ENCODE peak calls at places on chromosome 9, in ten cellular contexts. T is GM10248, H is fibroblast of mammary gland, M is GM23338, G is HFFc6, P is H1, Y is tibial nerve, U is neural crest cell, V is H9, S is AG04450. K is an unnamed sample.

GRCh38 chr9:138071292-138071691 is 193.7 kb downstream of the CACNA1B start:
- DNase-seq in T (no peak), H (no peak), M (no peak), G (no peak), P (peak), Y (no peak), U (no peak), V (no peak), S (no peak), K (no peak)

GRCh38 chr9:69502671-69503301 is 169.4 kb downstream of the APBA1 start:
- DNase-seq in T (no peak), H (peak), M (no peak), G (peak), P (no peak), Y (no peak), U (no peak), V (no peak), S (no peak), K (no peak)

GRCh38 chr9:72262063-72262462 is 102.9 kb downstream of the ZFAND5 start:
- DNase-seq in T (no peak), H (no peak), M (no peak), G (no peak), P (no peak), Y (no peak), U (no peak), V (no peak), S (no peak), K (no peak)

GRCh38 chr9:116238225-116238624 is 84.6 kb downstream of the PAPPA start:
- DNase-seq in T (no peak), H (peak), M (no peak), G (peak), P (no peak), Y (no peak), U (no peak), V (no peak), S (peak), K (no peak)

GRCh38 chr9:134619983-134620612 is 21.5 kb upstream of the COL5A1 start:
- DNase-seq in T (no peak), H (no peak), M (no peak), G (no peak), P (peak), Y (no peak), U (no peak), V (peak), S (no peak), K (no peak)

GRCh38 chr9:136486823-136487620 is 4.2 kb upstream of the SEC16A start:
- DNase-seq in T (no peak), H (no peak), M (no peak), G (no peak), P (no peak), Y (no peak), U (no peak), V (no peak), S (no peak), K (no peak)

GRCh38 chr9:7094052-7094451 is 336.3 kb downstream of the KDM4C start:
- DNase-seq in T (no peak), H (peak), M (peak), G (no peak), P (no peak), Y (no peak), U (no peak), V (no peak), S (no peak), K (no peak)

GRCh38 chr9:76216161-76216649 is 178.0 kb downstream of the RFK start:
- DNase-seq in T (no peak), H (peak), M (no peak), G (peak), P (no peak), Y (no peak), U (no peak), V (no peak), S (peak), K (no peak)

GRCh38 chr9:4080889-4081548 is 218.8 kb downstream of the GLIS3 start:
- DNase-seq in T (no peak), H (no peak), M (peak), G (no peak), P (no peak), Y (no peak), U (no peak), V (peak), S (no peak), K (no peak)

GRCh38 chr9:18327106-18327505 is 146.8 kb upstream of the ADAMTSL1 start:
- DNase-seq in T (no peak), H (peak), M (no peak), G (peak), P (no peak), Y (no peak), U (no peak), V (no peak), S (no peak), K (no peak)

GRCh38 chr9:36576866-36577265 is 4.2 kb downstream of the MELK start:
- DNase-seq in T (no peak), H (no peak), M (no peak), G (peak), P (no peak), Y (no peak), U (no peak), V (no peak), S (no peak), K (no peak)

GRCh38 chr9:7433508-7434292 is 365.9 kb downstream of the DMAC1 start:
- DNase-seq in T (no peak), H (no peak), M (no peak), G (no peak), P (no peak), Y (no peak), U (no peak), V (no peak), S (no peak), K (no peak)

GRCh38 chr9:6106576-6107339 is 91.3 kb upstream of the RANBP6 start:
- DNase-seq in T (peak), H (peak), M (peak), G (peak), P (peak), Y (peak), U (no peak), V (peak), S (no peak), K (no peak)

GRCh38 chr9:6024035-6024554 is 8.7 kb upstream of the RANBP6 start:
- DNase-seq in T (peak), H (no peak), M (peak), G (no peak), P (peak), Y (no peak), U (no peak), V (no peak), S (no peak), K (no peak)

GRCh38 chr9:87259543-87259942 is 238.1 kb upstream of the DAPK1 start:
- DNase-seq in T (peak), H (peak), M (no peak), G (no peak), P (no peak), Y (peak), U (no peak), V (no peak), S (no peak), K (no peak)

GRCh38 chr9:137079401-137079787 is 2.1 kb downstream of the UAP1L1 start:
- DNase-seq in T (no peak), H (no peak), M (no peak), G (no peak), P (no peak), Y (no peak), U (no peak), V (no peak), S (no peak), K (no peak)

GRCh38 chr9:104896131-104896530 is 31.8 kb downstream of the ABCA1 start:
- DNase-seq in T (no peak), H (no peak), M (no peak), G (no peak), P (no peak), Y (no peak), U (no peak), V (no peak), S (no peak), K (no peak)

GRCh38 chr9:88672874-88673695 is 138.1 kb downstream of the NXNL2 start:
- DNase-seq in T (no peak), H (no peak), M (peak), G (no peak), P (no peak), Y (no peak), U (no peak), V (no peak), S (no peak), K (no peak)
- TF ChIP-seq CTCF in T (no peak), H (no peak), M (peak), G (peak), P (no peak), Y (no peak), U (no peak), V (peak), S (no peak), K (no peak)

GRCh38 chr9:110638381-110638954 is 30.1 kb upstream of the MUSK start:
- DNase-seq in T (no peak), H (peak), M (peak), G (peak), P (no peak), Y (no peak), U (no peak), V (no peak), S (no peak), K (no peak)
- TF ChIP-seq CTCF in T (no peak), H (peak), M (no peak), G (peak), P (no peak), Y (peak), U (peak), V (peak), S (peak), K (peak)

DNA sequence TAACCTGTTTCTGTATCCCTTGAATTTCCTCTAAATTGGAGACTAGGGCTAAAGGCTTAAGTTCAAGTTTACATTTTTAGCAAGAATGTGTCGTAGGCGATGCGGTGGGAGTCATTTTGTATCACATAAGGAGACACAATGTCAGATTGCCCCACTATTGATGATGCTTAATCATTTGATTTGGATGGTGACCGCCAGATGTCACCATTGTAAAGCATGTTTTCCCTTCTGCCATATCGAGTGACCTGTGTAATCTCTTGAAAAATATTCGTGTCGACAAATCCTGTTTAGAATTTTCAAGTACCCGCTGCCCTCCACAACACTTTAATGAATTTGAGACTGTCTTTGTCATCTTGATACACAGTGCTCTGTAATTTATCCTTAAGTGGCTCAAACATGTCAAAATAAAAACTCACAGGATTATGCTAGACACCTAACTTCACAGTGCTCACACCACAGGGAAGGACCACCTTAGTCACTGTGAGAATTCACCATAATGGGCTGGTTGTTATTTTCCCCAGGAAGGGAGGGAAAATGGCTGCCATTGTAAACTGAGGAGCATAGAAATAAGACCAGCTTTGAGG is 34.5 kb upstream of the SLC46A2 start:
- DNase-seq in T (peak), H (peak), M (peak), G (peak), P (no peak), Y (no peak), U (peak), V (peak), S (no peak), K (no peak)
- TF ChIP-seq CTCF in T (peak), H (peak), M (peak), G (peak), P (peak), Y (no peak), U (peak), V (peak), S (peak), K (peak)

GRCh38 chr9:78238061-78239038 is 2.5 kb downstream of the CEP78 start:
- DNase-seq in T (no peak), H (no peak), M (no peak), G (no peak), P (no peak), Y (no peak), U (no peak), V (no peak), S (no peak), K (no peak)

GRCh38 chr9:78236511-78236950 is 656 bp downstream of the CEP78 start:
- DNase-seq in T (peak), H (peak), M (peak), G (no peak), P (no peak), Y (no peak), U (no peak), V (no peak), S (no peak), K (no peak)

GRCh38 chr9:78242041-78242440 is 6.2 kb downstream of the CEP78 start:
- DNase-seq in T (no peak), H (no peak), M (no peak), G (no peak), P (no peak), Y (no peak), U (no peak), V (no peak), S (no peak), K (no peak)

GRCh38 chr9:78235771-78236510 is at the start of gene CEP78:
- DNase-seq in T (peak), H (peak), M (peak), G (peak), P (peak), Y (peak), U (peak), V (peak), S (peak), K (peak)

GRCh38 chr9:78239506-78239905 is 3.6 kb downstream of the CEP78 start:
- DNase-seq in T (no peak), H (no peak), M (peak), G (no peak), P (no peak), Y (no peak), U (no peak), V (no peak), S (no peak), K (peak)
- TF ChIP-seq CTCF in T (no peak), H (peak), M (peak), G (no peak), P (peak), Y (no peak), U (peak), V (peak), S (peak), K (peak)

DNA sequence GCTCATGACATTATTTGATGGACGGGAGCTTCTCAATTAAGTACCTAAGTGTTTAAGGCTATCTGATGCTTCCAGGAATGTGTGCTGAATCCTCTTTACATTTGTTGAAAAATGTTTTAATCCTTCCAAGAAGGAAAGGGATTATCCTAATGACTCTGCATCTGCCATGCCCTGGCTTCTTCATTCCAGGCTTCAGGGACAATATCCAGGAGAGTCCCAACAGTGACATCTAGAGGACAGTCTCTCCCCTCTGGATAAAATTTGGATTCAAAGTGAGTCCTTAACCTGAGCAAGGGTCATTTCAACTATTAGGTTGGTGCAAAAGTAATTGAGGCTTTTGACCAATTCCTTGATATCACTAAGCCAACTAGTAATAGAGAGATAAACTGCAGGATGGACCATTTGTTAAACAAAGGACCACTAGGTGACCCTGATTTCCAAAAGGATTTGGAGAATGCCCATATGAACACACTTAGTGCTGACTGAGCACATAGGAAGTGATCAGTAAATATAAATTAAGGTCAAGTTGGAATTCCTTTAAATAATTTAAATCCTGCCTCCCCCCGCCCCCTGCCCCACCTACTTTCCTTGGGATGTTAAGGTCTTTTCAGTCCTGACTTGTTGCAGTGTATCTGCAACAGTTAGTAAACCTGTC is 19.1 kb downstream of the TNFSF8 start:
- DNase-seq in T (no peak), H (peak), M (peak), G (peak), P (no peak), Y (peak), U (no peak), V (no peak), S (no peak), K (no peak)
- TF ChIP-seq CTCF in T (peak), H (peak), M (peak), G (peak), P (peak), Y (peak), U (peak), V (peak), S (peak), K (peak)

DNA sequence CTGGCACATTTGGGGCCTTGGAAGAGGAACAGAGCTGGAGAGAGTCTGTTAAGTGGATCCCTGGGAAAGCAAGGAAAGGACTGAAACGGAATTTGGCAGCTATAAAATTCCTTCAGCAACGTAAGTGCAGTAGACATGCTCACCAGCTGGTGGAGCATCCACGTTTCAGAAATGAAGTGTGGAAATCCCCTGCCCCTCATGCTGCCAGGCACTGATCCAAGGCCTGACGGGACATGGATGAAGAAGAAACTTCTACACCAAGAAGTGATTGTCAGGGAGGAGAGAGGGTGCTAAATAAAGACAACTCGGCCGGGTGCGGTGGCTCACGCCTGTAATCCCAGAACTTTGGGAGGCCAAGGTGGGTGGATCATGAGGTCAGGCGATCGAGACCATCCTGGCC is 209.3 kb downstream of the ROR2 start:
- DNase-seq in T (no peak), H (peak), M (peak), G (no peak), P (no peak), Y (no peak), U (no peak), V (no peak), S (peak), K (peak)
- TF ChIP-seq CTCF in T (no peak), H (peak), M (peak), G (no peak), P (peak), Y (no peak), U (peak), V (no peak), S (peak), K (no peak)

GRCh38 chr9:93134740-93135444 is 841 bp upstream of the NINJ1 start:
- DNase-seq in T (no peak), H (no peak), M (no peak), G (no peak), P (no peak), Y (no peak), U (no peak), V (no peak), S (no peak), K (no peak)

GRCh38 chr9:93132287-93132927 is 1.6 kb downstream of the NINJ1 start:
- DNase-seq in T (no peak), H (peak), M (peak), G (no peak), P (no peak), Y (peak), U (no peak), V (no peak), S (no peak), K (peak)

GRCh38 chr9:93133641-93134017 is 422 bp downstream of the NINJ1 start:
- DNase-seq in T (peak), H (peak), M (peak), G (peak), P (peak), Y (peak), U (peak), V (no peak), S (peak), K (peak)

GRCh38 chr9:93132946-93133640 is 958 bp downstream of the NINJ1 start:
- DNase-seq in T (no peak), H (no peak), M (peak), G (no peak), P (no peak), Y (no peak), U (no peak), V (no peak), S (no peak), K (peak)

GRCh38 chr9:93134018-93134739 is at the start of gene NINJ1:
- DNase-seq in T (peak), H (peak), M (peak), G (peak), P (peak), Y (no peak), U (peak), V (peak), S (no peak), K (peak)
- TF ChIP-seq CTCF in T (no peak), H (no peak), M (no peak), G (no peak), P (no peak), Y (no peak), U (no peak), V (no peak), S (no peak), K (no peak)

GRCh38 chr9:120486347-120486746 is 93.6 kb downstream of the CDK5RAP2 start:
- DNase-seq in T (no peak), H (peak), M (no peak), G (no peak), P (no peak), Y (no peak), U (no peak), V (no peak), S (no peak), K (no peak)

GRCh38 chr9:120486835-120487234 is 93.1 kb downstream of the CDK5RAP2 start:
- DNase-seq in T (no peak), H (no peak), M (no peak), G (no peak), P (no peak), Y (no peak), U (no peak), V (no peak), S (no peak), K (no peak)

DNA sequence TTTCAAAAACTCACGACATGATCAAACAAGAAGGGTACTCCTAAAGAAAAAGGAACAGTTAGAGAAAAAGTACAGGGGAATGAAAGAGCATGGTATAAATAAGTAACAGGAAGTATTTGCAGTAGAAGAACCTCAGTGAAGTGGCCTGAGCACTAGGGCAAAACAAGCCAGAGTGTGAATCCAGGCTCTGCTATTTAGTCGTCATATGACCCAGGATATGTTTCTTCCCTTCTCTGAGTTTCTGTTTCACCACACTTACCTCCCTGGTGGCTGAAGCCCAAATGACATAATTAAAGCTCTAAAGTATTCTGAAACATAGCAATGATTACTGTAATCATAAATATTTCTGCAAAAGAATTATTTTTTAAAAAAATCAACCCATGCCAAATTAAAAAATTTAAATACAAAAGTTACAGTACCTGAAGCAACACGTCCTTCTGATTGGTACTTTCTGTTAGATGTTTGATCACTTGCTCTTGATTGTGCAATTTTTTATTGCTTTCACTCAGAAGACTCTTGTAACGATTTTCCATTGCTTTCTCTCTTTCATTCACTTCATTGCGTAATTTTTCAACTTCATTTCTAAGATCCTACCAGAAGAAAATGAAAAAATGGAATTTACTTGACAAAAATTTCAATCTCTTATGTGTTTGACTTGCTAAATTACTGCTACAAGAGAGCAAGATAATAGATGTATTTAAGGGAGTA is 88.9 kb downstream of the CDK5RAP2 start:
- DNase-seq in T (peak), H (peak), M (peak), G (no peak), P (no peak), Y (peak), U (no peak), V (no peak), S (no peak), K (no peak)
- TF ChIP-seq CTCF in T (no peak), H (no peak), M (no peak), G (no peak), P (no peak), Y (no peak), U (no peak), V (no peak), S (no peak), K (no peak)

K was measured in transverse colon.